ENCODE peak calls at places on chromosome 19, in four cellular contexts. H is H1, T is SK-N-SH, Q is HepG2. B is an unnamed sample.

GRCh38 chr19:56086671-56087430 is 34.2 kb downstream of the ZNF787 start:
- DNase-seq in H (no peak), T (no peak), Q (no peak), B (no peak)

GRCh38 chr19:55146648-55147218 is 2.3 kb downstream of the TNNT1 start:
- DNase-seq in H (peak), T (peak), Q (peak), B (no peak)

GRCh38 chr19:3003046-3003445 is 25.7 kb downstream of the TLE6 start:
- DNase-seq in H (no peak), T (peak), Q (no peak), B (no peak)

GRCh38 chr19:55626350-55626749 is 2.0 kb upstream of the ZNF784 start:
- DNase-seq in H (no peak), T (no peak), Q (no peak), B (no peak)

GRCh38 chr19:7705387-7706187 is 3.7 kb upstream of the FCER2 start:
- DNase-seq in H (no peak), T (no peak), Q (no peak), B (peak)

GRCh38 chr19:54189020-54189667 is at the start of gene MBOAT7:
- DNase-seq in H (no peak), T (no peak), Q (no peak), B (no peak)

GRCh38 chr19:54674021-54674617 is 11.3 kb downstream of the LILRB4 start:
- DNase-seq in H (no peak), T (peak), Q (peak), B (no peak)

GRCh38 chr19:46369817-46370216 is 22.9 kb downstream of the PPP5C start:
- DNase-seq in H (no peak), T (no peak), Q (no peak), B (no peak)

GRCh38 chr19:56476671-56477428 is at the start of gene ZNF667:
- DNase-seq in H (no peak), T (peak), Q (no peak), B (no peak)

GRCh38 chr19:13012690-13013608 is 17.7 kb downstream of the NFIX start:
- DNase-seq in H (no peak), T (no peak), Q (peak), B (no peak)

GRCh38 chr19:39372047-39372802 is 18.7 kb downstream of the PAF1 start:
- DNase-seq in H (no peak), T (no peak), Q (no peak), B (no peak)

GRCh38 chr19:54208784-54209057 is 8.1 kb downstream of the RPS9 start:
- DNase-seq in H (no peak), T (no peak), Q (no peak), B (no peak)

GRCh38 chr19:13902993-13903555 is 2.8 kb downstream of the BRME1 start:
- DNase-seq in H (no peak), T (peak), Q (no peak), B (no peak)

GRCh38 chr19:58182577-58182988 is 278 bp upstream of the ZNF274 start:
- DNase-seq in H (no peak), T (peak), Q (no peak), B (no peak)

GRCh38 chr19:34904846-34905527 is 21.7 kb upstream of the ZNF30 start:
- DNase-seq in H (no peak), T (peak), Q (no peak), B (no peak)
- H3K9ac ChIP-seq in H (peak), T (no peak), Q (no peak), B (no peak)

DNA sequence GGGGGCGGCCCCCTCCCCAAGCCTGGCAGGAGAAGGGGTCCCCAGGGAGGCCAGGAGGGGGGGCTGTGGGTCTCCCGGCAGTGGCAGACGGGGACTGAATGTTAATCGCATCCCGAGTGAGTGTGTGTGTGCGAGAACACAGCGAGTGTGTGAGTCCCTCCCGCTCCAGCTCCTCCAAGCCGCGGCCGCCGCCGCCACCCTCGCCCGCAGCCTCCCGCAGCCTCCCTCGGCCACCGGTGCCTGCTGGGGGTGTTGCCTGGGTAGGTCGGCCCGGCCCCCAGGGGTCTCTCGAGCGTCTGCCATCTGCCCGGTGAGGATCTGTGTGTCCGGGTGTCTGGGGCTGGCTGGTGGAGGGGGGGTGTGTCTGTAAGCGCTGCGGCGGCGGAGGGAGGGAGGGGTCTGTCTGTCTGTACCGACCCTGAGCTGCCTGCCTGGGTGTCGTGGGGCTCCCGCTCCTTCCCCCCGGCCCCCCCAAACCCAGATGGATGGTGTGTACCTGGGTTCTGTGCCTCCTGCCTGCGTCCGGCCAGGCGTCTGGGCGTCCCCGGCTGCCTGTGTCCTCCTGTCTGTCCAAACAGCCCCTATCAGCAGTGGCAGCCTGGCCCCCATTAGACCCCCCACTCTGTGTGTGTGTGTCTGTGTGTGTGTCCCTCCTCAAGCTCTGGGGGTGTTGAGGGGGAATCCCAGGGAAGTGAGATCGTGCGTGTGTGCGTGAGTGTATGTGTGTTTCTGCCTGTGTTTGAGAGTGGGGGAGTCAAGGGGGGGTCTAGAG is at the start of gene GRIN2D:
- DNase-seq in H (no peak), T (peak), Q (no peak), B (no peak)
- TF ChIP-seq SIN3A in H (no peak), T (no peak), Q (no peak), B (no peak)

GRCh38 chr19:42295831-42296525 is 6.0 kb upstream of the PRR19 start:
- DNase-seq in H (peak), T (peak), Q (peak), B (peak)
- TF ChIP-seq TCF12 in H (no peak), T (no peak), Q (no peak), B (peak)

GRCh38 chr19:6522712-6523111 is 8.1 kb upstream of the TNFSF9 start:
- DNase-seq in H (no peak), T (no peak), Q (no peak), B (no peak)
- H3K9ac ChIP-seq in H (no peak), T (no peak), Q (no peak), B (peak)

GRCh38 chr19:18807861-18808331 is 16.8 kb upstream of the COMP start:
- DNase-seq in H (no peak), T (no peak), Q (no peak), B (no peak)
- TF ChIP-seq SIN3A in H (no peak), T (no peak), Q (no peak), B (no peak)

GRCh38 chr19:1324792-1325567 is 39.3 kb downstream of the EFNA2 start:
- DNase-seq in H (no peak), T (peak), Q (peak), B (no peak)
- TF ChIP-seq TCF12 in H (no peak), T (no peak), Q (no peak), B (no peak)

DNA sequence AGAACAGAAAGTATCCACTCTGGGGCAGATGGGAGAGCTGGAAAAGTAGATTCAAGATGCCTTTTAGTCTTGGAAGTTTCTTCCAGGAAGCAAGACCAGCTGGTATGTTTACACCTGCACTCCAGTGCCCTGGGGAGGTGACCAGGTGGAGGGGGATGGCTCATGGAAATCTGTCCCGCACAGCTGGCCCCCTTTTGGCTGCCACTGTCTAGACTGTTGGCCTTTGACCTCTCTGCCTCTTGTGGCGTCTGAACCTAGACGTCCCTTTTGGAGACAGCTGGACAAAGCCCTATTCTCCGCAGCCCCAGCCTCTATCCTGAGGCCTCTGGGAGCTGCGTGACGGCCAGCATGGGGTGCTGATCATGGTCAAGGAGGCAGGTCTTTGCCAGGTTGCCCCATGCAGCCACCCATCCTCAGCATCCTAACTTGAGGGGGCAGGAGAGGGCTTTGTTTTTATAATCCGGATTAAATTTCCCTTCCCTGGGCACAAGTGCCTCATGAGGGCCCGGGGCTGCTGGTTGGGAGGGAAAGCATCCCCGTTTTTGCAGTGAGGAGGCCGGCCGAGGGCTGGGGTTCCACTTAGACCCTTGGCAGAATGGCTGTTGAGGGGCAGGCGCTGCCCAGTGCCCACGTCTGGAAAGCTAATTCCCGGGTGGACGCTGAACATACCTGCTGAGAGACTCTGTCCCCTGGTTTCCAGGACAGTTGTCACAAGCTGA is 17.3 kb upstream of the GDF15 start:
- DNase-seq in H (no peak), T (no peak), Q (peak), B (no peak)
- H3K9ac ChIP-seq in H (no peak), T (no peak), Q (peak), B (no peak)

GRCh38 chr19:44748426-44749254 is at the start of gene BCL3:
- DNase-seq in H (no peak), T (peak), Q (no peak), B (no peak)
- TF ChIP-seq SIN3A in H (no peak), T (no peak), Q (no peak), B (no peak)

GRCh38 chr19:10749435-10750384 is 31.8 kb downstream of the DNM2 start:
- DNase-seq in H (no peak), T (no peak), Q (peak), B (no peak)

GRCh38 chr19:10753305-10753704 is 35.4 kb downstream of the DNM2 start:
- DNase-seq in H (no peak), T (no peak), Q (no peak), B (no peak)

GRCh38 chr19:10751109-10751972 is 33.5 kb downstream of the DNM2 start:
- DNase-seq in H (no peak), T (no peak), Q (no peak), B (no peak)

GRCh38 chr19:10752237-10752912 is 34.5 kb downstream of the DNM2 start:
- DNase-seq in H (no peak), T (no peak), Q (no peak), B (no peak)

GRCh38 chr19:10752913-10753285 is 35.0 kb downstream of the DNM2 start:
- DNase-seq in H (no peak), T (no peak), Q (no peak), B (no peak)
- TF ChIP-seq TCF12 in H (no peak), T (no peak), Q (no peak), B (no peak)

GRCh38 chr19:17220207-17220758 is 5.1 kb downstream of the USE1 start:
- DNase-seq in H (no peak), T (no peak), Q (no peak), B (no peak)
- H3K9ac ChIP-seq in H (no peak), T (no peak), Q (peak), B (no peak)